ENCODE peak calls at places on chromosome 3, in seven cellular contexts. U is DMS 273 treated with DMSO at 0.1 percent for 48 hours; S is stimulated activated CD8-positive, alpha-beta memory T cell treated with anti-CD3 and anti-CD28 coated beads, Interleukin-7, amount 100 ng/mL, for 24 hours; W is foreskin fibroblast; T is NCI-H345; V is GM04504; E is Calu3. Y is an unnamed sample.

GRCh38 chr3:111729087-111729846 is 129.8 kb upstream of the PHLDB2 start:
- DNase-seq in U (no peak), S (no peak), W (peak), T (no peak), V (peak), E (no peak), Y (peak)

GRCh38 chr3:112799946-112800345 is 46.7 kb downstream of the CD200R1L start:
- DNase-seq in U (no peak), S (no peak), W (no peak), T (no peak), V (no peak), E (no peak), Y (no peak)

GRCh38 chr3:123584988-123585937 is at the start of gene HACD2:
- DNase-seq in U (peak), S (peak), W (peak), T (peak), V (peak), E (peak), Y (peak)

GRCh38 chr3:169203631-169204550 is 459.6 kb downstream of the MECOM start:
- DNase-seq in U (no peak), S (no peak), W (no peak), T (no peak), V (no peak), E (no peak), Y (no peak)

GRCh38 chr3:188513662-188514328 is 359.8 kb downstream of the LPP start:
- DNase-seq in U (no peak), S (no peak), W (no peak), T (no peak), V (no peak), E (no peak), Y (no peak)

GRCh38 chr3:186640473-186640818 is 247 bp downstream of the FETUB start:
- DNase-seq in U (no peak), S (no peak), W (peak), T (peak), V (peak), E (peak), Y (peak)

GRCh38 chr3:132726341-132726823 is 4.2 kb upstream of the NPHP3 start:
- DNase-seq in U (peak), S (no peak), W (peak), T (peak), V (no peak), E (no peak), Y (peak)

GRCh38 chr3:43316783-43317460 is 30.6 kb downstream of the SNRK start:
- DNase-seq in U (no peak), S (no peak), W (no peak), T (no peak), V (no peak), E (no peak), Y (no peak)

GRCh38 chr3:3615533-3615932 is 183.7 kb upstream of the LRRN1 start:
- DNase-seq in U (no peak), S (no peak), W (no peak), T (no peak), V (no peak), E (peak), Y (no peak)

GRCh38 chr3:164267031-164267430 is 811.3 kb downstream of the SI start:
- DNase-seq in U (no peak), S (no peak), W (no peak), T (no peak), V (no peak), E (no peak), Y (no peak)

GRCh38 chr3:141371882-141372281 is 3.6 kb downstream of the ZBTB38 start:
- DNase-seq in U (no peak), S (no peak), W (no peak), T (no peak), V (no peak), E (no peak), Y (no peak)

GRCh38 chr3:94234177-94234788 is 171.4 kb downstream of the NSUN3 start:
- DNase-seq in U (peak), S (no peak), W (peak), T (no peak), V (no peak), E (peak), Y (peak)